ENCODE peak calls at places on chromosomes 3 and 15, in seven cellular contexts. Y, S, U, W, G, X and R are unnamed samples.

GRCh38 chr3:72010044-72010443 is 225.1 kb upstream of the PROK2 start:
- DNase-seq in Y (no peak), S (no peak), U (no peak), W (no peak), G (no peak), X (no peak), R (no peak)

GRCh38 chr15:67828379-67828968 is 3.2 kb downstream of the SKOR1 start:
- DNase-seq in Y (no peak), S (no peak), U (no peak), W (peak; percentile 12), G (no peak), X (no peak), R (no peak)

GRCh38 chr3:47781326-47781684 is 388 bp downstream of the SMARCC1 start:
- DNase-seq in Y (no peak), S (peak; percentile 73), U (no peak), W (peak; percentile 48), G (peak; percentile 94), X (no peak), R (peak; percentile 58)

GRCh38 chr3:41053220-41053619 is 146.1 kb upstream of the CTNNB1 start:
- DNase-seq in Y (no peak), S (no peak), U (no peak), W (no peak), G (no peak), X (no peak), R (no peak)

GRCh38 chr15:31102049-31102321 is 460 bp upstream of the TRPM1 start:
- DNase-seq in Y (no peak), S (no peak), U (no peak), W (no peak), G (no peak), X (no peak), R (no peak)

GRCh38 chr3:169199283-169199682 is 464.2 kb downstream of the MECOM start:
- DNase-seq in Y (no peak), S (no peak), U (no peak), W (no peak), G (no peak), X (no peak), R (no peak)

GRCh38 chr3:129747982-129748381 is 141.5 kb upstream of the PLXND1 start:
- DNase-seq in Y (no peak), S (no peak), U (no peak), W (no peak), G (no peak), X (no peak), R (no peak)

GRCh38 chr3:33779751-33780150 is 18.7 kb upstream of the PDCD6IP start:
- DNase-seq in Y (no peak), S (no peak), U (no peak), W (no peak), G (no peak), X (no peak), R (no peak)

GRCh38 chr3:123641084-123641462 is 56.2 kb upstream of the HACD2 start:
- DNase-seq in Y (no peak), S (no peak), U (no peak), W (no peak), G (no peak), X (no peak), R (no peak)

GRCh38 chr3:40477671-40478070 is 749 bp downstream of the ZNF619 start:
- DNase-seq in Y (no peak), S (no peak), U (no peak), W (no peak), G (peak; percentile 21), X (no peak), R (no peak)

GRCh38 chr3:156808025-156808424 is 18.1 kb upstream of the LEKR1 start:
- DNase-seq in Y (no peak), S (no peak), U (no peak), W (no peak), G (no peak), X (no peak), R (no peak)

GRCh38 chr3:150890831-150891230 is 14.4 kb downstream of the MINDY4B start:
- DNase-seq in Y (no peak), S (no peak), U (no peak), W (no peak), G (no peak), X (no peak), R (no peak)

GRCh38 chr3:125374501-125374995 is 577 bp downstream of the ZNF148 start:
- DNase-seq in Y (no peak), S (peak; percentile 68), U (peak; percentile 43), W (peak; percentile 49), G (no peak), X (no peak), R (peak; percentile 65)

GRCh38 chr15:65101891-65102708 is 12.9 kb downstream of the UBAP1L start:
- DNase-seq in Y (no peak), S (peak; percentile 84), U (no peak), W (peak; percentile 66), G (no peak), X (no peak), R (no peak)

GRCh38 chr3:185639632-185640206 is 53.6 kb downstream of the SENP2 start:
- DNase-seq in Y (no peak), S (no peak), U (no peak), W (no peak), G (no peak), X (no peak), R (no peak)

GRCh38 chr3:21729331-21729730 is 21.7 kb downstream of the ZNF385D start:
- DNase-seq in Y (no peak), S (no peak), U (no peak), W (no peak), G (no peak), X (no peak), R (no peak)

GRCh38 chr3:21738283-21738682 is 12.7 kb downstream of the ZNF385D start:
- DNase-seq in Y (no peak), S (no peak), U (no peak), W (no peak), G (no peak), X (no peak), R (no peak)

GRCh38 chr3:21729888-21730459 is 21.0 kb downstream of the ZNF385D start:
- DNase-seq in Y (no peak), S (no peak), U (no peak), W (no peak), G (no peak), X (no peak), R (no peak)

GRCh38 chr3:21738935-21739334 is 12.1 kb downstream of the ZNF385D start:
- DNase-seq in Y (no peak), S (no peak), U (no peak), W (no peak), G (no peak), X (no peak), R (no peak)

DNA sequence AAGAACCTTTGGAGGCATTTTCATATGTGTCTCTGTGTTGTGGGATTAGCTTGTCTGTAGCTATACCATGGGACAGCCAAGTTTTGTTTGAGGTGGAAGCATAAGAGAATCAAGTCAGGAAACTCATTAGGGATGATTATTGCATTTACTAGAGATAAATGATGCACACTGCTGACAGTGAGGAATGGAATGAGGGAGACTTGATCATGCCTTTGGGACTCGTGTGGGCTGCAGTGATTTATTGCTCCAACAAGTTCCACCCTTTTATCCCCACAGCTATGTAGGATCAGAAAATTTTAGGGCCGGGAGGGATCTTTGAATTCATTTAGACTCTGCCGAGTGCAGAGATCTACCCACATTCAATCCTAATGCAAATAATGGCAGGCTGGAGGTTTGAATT is 16.3 kb downstream of the ZNF385D start:
- DNase-seq in Y (no peak), S (no peak), U (no peak), W (no peak), G (no peak), X (no peak), R (no peak)
- TF ChIP-seq SP1 in Y (no peak), S (no peak), U (no peak), W (no peak), G (no peak), X (no peak), R (no peak)

GRCh38 chr3:46187876-46188275 is 20.2 kb downstream of the CCR1 start:
- DNase-seq in Y (peak; percentile 7), S (no peak), U (no peak), W (no peak), G (no peak), X (no peak), R (no peak)
- TF ChIP-seq SP1 in Y (no peak), S (no peak), U (no peak), W (no peak), G (no peak), X (no peak), R (no peak)

DNA sequence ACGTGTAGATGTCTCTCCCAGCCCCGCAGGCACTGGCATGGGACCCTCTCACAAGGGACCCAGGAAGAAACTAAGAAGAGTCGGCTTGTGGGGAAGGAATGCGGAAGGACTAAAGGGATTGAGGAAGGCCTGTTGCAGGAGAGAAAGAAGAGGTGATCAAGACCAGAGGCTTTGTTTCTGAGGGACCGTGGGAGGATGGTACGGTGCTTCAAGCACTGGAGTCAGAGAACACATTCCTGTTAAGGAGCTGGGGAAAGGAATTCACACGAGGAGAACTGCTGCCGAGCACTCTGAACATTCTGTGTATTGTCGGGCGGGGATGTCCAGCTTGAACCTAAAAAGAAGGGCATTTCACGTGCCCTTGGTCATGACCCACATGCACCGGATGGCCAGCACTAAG is 91.4 kb downstream of the TAMM41 start:
- DNase-seq in Y (no peak), S (no peak), U (no peak), W (no peak), G (no peak), X (no peak), R (no peak)
- TF ChIP-seq SP1 in Y (no peak), S (no peak), U (no peak), W (no peak), G (no peak), X (no peak), R (no peak)

GRCh38 chr15:82999426-82999825 is 12.0 kb downstream of the C15orf40 start:
- DNase-seq in Y (no peak), S (peak; percentile 7), U (no peak), W (no peak), G (no peak), X (no peak), R (no peak)

GRCh38 chr15:82995076-82995475 is 9.1 kb downstream of the RAMAC start:
- DNase-seq in Y (no peak), S (no peak), U (no peak), W (no peak), G (no peak), X (no peak), R (no peak)

GRCh38 chr15:82995938-82996337 is 9.9 kb downstream of the RAMAC start:
- DNase-seq in Y (no peak), S (no peak), U (no peak), W (no peak), G (no peak), X (no peak), R (no peak)

GRCh38 chr15:82999905-83000671 is 11.4 kb downstream of the C15orf40 start:
- DNase-seq in Y (no peak), S (peak; percentile 43), U (peak; percentile 28), W (peak; percentile 15), G (peak; percentile 37), X (peak; percentile 43), R (peak; percentile 59)
- TF ChIP-seq SP1 in Y (no peak), S (no peak), U (no peak), W (no peak), G (no peak), X (no peak), R (no peak)